ENCODE peak calls at places on chromosomes 3 and 15, in five cellular contexts. B is A549, J is endothelial cell of umbilical vein, X is SK-N-SH, U is H9. H is an unnamed sample.

GRCh38 chr3:86051058-86051457 is 939.9 kb downstream of the VGLL3 start:
- DNase-seq in B (no peak), J (no peak), X (no peak), U (no peak), H (no peak)

GRCh38 chr15:58458076-58458475 is 26.3 kb downstream of the LIPC start:
- DNase-seq in B (no peak), J (peak; percentile 81), X (no peak), U (no peak), H (no peak)

GRCh38 chr15:93018574-93018973 is 70.4 kb downstream of the RGMA start:
- DNase-seq in B (no peak), J (no peak), X (no peak), U (no peak), H (peak; percentile 7)

GRCh38 chr15:67834593-67835348 is 5.1 kb downstream of the RNU6-1 start:
- DNase-seq in B (no peak), J (no peak), X (no peak), U (no peak), H (no peak)

GRCh38 chr3:106130384-106131084 is 261.7 kb upstream of the CBLB start:
- DNase-seq in B (no peak), J (peak; percentile 47), X (no peak), U (no peak), H (no peak)

GRCh38 chr3:129836381-129837056 is 57.0 kb downstream of the TMCC1 start:
- DNase-seq in B (no peak), J (no peak), X (no peak), U (no peak), H (no peak)

GRCh38 chr3:182609575-182610156 is 183.6 kb upstream of the ATP11B start:
- DNase-seq in B (no peak), J (no peak), X (no peak), U (no peak), H (peak; percentile 89)

GRCh38 chr3:142888484-142889262 is at the start of gene PCOLCE2:
- DNase-seq in B (peak; percentile 66), J (peak; percentile 16), X (peak; percentile 73), U (peak; percentile 75), H (peak; percentile 47)

GRCh38 chr3:167740961-167741587 is 5.6 kb downstream of the SERPINI1 start:
- DNase-seq in B (peak; percentile 7), J (peak; percentile 47), X (peak; percentile 51), U (peak; percentile 47), H (peak; percentile 27)

GRCh38 chr3:188509316-188509715 is 355.4 kb downstream of the LPP start:
- DNase-seq in B (no peak), J (no peak), X (no peak), U (no peak), H (no peak)

GRCh38 chr3:140019946-140020345 is 85.0 kb downstream of the CLSTN2 start:
- DNase-seq in B (no peak), J (no peak), X (peak; percentile 77), U (no peak), H (no peak)

GRCh38 chr3:49883992-49884391 is 14.3 kb upstream of the CAMKV start:
- DNase-seq in B (no peak), J (no peak), X (no peak), U (no peak), H (no peak)

GRCh38 chr3:115905871-115906270 is 282.6 kb downstream of the GAP43 start:
- DNase-seq in B (no peak), J (no peak), X (no peak), U (no peak), H (no peak)

GRCh38 chr3:122609798-122610559 is 32.5 kb downstream of the PARP15 start:
- DNase-seq in B (peak; percentile 46), J (peak; percentile 67), X (no peak), U (no peak), H (peak; percentile 85)

GRCh38 chr3:189773056-189773455 is 141.9 kb downstream of the TP63 start:
- DNase-seq in B (no peak), J (peak; percentile 34), X (no peak), U (no peak), H (no peak)

GRCh38 chr3:175335229-175335628 is 476.1 kb downstream of the NAALADL2 start:
- DNase-seq in B (no peak), J (no peak), X (no peak), U (no peak), H (no peak)

GRCh38 chr15:75235760-75236729 is 22.1 kb upstream of the GOLGA6C start:
- DNase-seq in B (no peak), J (no peak), X (no peak), U (no peak), H (no peak)

GRCh38 chr3:11624161-11624560 is 19.6 kb downstream of the VGLL4 start:
- DNase-seq in B (no peak), J (peak; percentile 42), X (no peak), U (no peak), H (peak; percentile 49)

GRCh38 chr3:72223628-72224027 is 438.7 kb upstream of the PROK2 start:
- DNase-seq in B (no peak), J (no peak), X (no peak), U (no peak), H (no peak)

GRCh38 chr3:24264748-24265158 is 229.9 kb downstream of the THRB start:
- DNase-seq in B (peak; percentile 49), J (peak; percentile 58), X (peak; percentile 47), U (no peak), H (peak; percentile 29)

GRCh38 chr3:128488636-128488994 is 4.4 kb downstream of the GATA2 start:
- DNase-seq in B (no peak), J (no peak), X (peak; percentile 68), U (no peak), H (no peak)

GRCh38 chr3:37279226-37279625 is 104.8 kb upstream of the LRRFIP2 start:
- DNase-seq in B (no peak), J (no peak), X (peak; percentile 47), U (no peak), H (no peak)

GRCh38 chr3:8990266-8991215 is 27.3 kb upstream of the RAD18 start:
- DNase-seq in B (no peak), J (no peak), X (no peak), U (no peak), H (no peak)

GRCh38 chr15:40511093-40511471 is 40.3 kb downstream of the CHST14 start:
- DNase-seq in B (no peak), J (no peak), X (no peak), U (no peak), H (no peak)

GRCh38 chr15:73593278-73594074 is 39.7 kb downstream of the NPTN start:
- DNase-seq in B (no peak), J (peak; percentile 24), X (peak; percentile 68), U (no peak), H (no peak)

GRCh38 chr15:69253156-69253555 is 45.6 kb upstream of the PAQR5 start:
- DNase-seq in B (peak; percentile 48), J (peak; percentile 89), X (peak; percentile 33), U (no peak), H (peak; percentile 77)

GRCh38 chr3:16836505-16837237 is 48.1 kb upstream of the PLCL2 start:
- DNase-seq in B (no peak), J (no peak), X (no peak), U (no peak), H (no peak)

GRCh38 chr15:39511915-39512260 is 69.0 kb upstream of the THBS1 start:
- DNase-seq in B (no peak), J (peak; percentile 29), X (no peak), U (no peak), H (no peak)

GRCh38 chr3:109109574-109109973 is 8.4 kb downstream of the MORC1 start:
- DNase-seq in B (no peak), J (no peak), X (no peak), U (peak; percentile 36), H (no peak)

GRCh38 chr3:178369811-178370210 is 166.4 kb upstream of the KCNMB2 start:
- DNase-seq in B (no peak), J (no peak), X (no peak), U (no peak), H (no peak)

DNA sequence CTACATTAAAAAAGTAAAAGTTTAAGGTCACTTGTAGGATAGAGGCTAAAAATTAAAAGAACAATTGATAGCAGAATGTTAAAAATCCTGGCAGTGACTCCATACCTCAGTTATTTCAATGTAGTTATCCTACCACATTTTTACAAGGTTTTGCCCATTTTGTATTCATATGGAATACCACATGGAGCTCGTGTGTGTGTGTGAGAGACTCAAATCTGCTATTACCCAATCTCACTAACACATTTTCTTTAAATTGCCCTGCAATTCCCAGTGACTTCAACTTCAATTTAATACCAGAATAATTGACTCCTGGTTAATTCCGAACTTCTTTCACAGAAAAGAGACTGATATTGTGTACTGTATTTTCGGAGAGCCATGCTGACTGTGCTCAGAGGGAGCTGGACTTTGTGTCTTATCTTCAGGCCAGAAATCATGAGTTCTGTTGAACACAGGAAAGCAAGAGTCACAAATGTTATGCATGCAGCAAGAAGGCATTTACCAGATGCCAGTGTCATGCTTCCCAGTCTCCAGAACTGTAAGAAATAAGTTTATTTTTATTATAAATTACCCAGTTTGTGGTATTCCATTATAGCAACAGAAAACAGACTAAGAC is 529.0 kb upstream of the NECTIN3 start:
- DNase-seq in B (no peak), J (no peak), X (no peak), U (no peak), H (no peak)
- H3K4me2 ChIP-seq in B (no peak overlapping the region), J (no peak overlapping the region), X (no peak overlapping the region), U (no peak overlapping the region), H (no peak overlapping the region)

GRCh38 chr3:125043599-125044151 is 12.1 kb downstream of the HEG1 start:
- DNase-seq in B (no peak), J (peak; percentile 74), X (peak; percentile 58), U (no peak), H (no peak)
- H3K27ac ChIP-seq in B (no peak overlapping the region), J (peak overlapping the region; percentile 77), X (peak overlapping the region; percentile 82), U (no peak overlapping the region), H (no peak overlapping the region)

DNA sequence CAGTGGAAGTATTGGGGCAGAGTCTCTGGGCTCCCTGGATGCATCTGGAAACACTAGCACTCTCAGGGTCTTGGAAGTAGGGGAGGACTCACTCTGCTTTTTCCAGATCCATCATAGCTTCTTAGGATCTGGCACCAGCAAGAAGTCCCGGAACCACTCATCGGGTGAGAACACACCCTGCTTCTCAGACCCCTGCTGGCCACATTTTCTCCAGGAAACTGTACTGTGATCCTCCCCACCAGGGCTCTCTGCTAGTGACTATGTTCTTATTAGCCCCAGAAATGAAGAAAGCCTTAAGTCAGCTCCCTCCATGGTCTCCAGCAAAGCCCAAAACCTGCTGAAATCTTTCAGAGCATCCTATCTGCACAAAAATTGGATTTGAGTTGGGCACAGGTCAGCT is 197.3 kb upstream of the GADL1 start:
- DNase-seq in B (no peak), J (no peak), X (no peak), U (no peak), H (no peak)
- H3K4me2 ChIP-seq in B (no peak overlapping the region), J (no peak overlapping the region), X (no peak overlapping the region), U (no peak overlapping the region), H (no peak overlapping the region)

GRCh38 chr15:81959196-81959595 is 86.6 kb downstream of the MEX3B start:
- DNase-seq in B (no peak), J (no peak), X (no peak), U (no peak), H (no peak)
- H3K27ac ChIP-seq in B (no peak overlapping the region), J (no peak overlapping the region), X (no peak overlapping the region), U (no peak overlapping the region), H (no peak overlapping the region)

H was measured in mammary epithelial cell.